ENCODE peak calls at places on chromosomes 6 and 20, in nine cellular contexts. A, U, V, B, G, O, I, Z and M are unnamed samples.

GRCh38 chr20:23225407-23226060 is 125.1 kb upstream of the NXT1 start:
- DNase-seq in U (peak; percentile 100), B (no peak), G (peak; percentile 76), Z (no peak), V (peak; percentile 97), I (peak; percentile 45), A (no peak), O (peak; percentile 95), M (no peak)

GRCh38 chr6:120938876-120939231 is 395.4 kb downstream of the TBC1D32 start:
- DNase-seq in U (peak; percentile 29), I (no peak), B (no peak), O (no peak), G (no peak), Z (no peak), V (no peak), A (no peak), M (peak; percentile 43)

GRCh38 chr6:57278570-57278969 is 38.9 kb upstream of the PRIM2 start:
- DNase-seq in G (no peak), I (no peak), A (no peak), B (no peak), U (no peak), Z (no peak), O (no peak), V (no peak), M (no peak)

GRCh38 chr20:15784020-15784419 is 789.2 kb downstream of the KIF16B start:
- DNase-seq in A (no peak), O (no peak), Z (no peak), V (no peak), G (no peak), I (no peak), B (no peak), U (no peak), M (no peak)

GRCh38 chr6:79797912-79798311 is 149.4 kb downstream of the ELOVL4 start:
- DNase-seq in I (no peak), U (no peak), A (no peak), Z (no peak), G (no peak), O (no peak), V (no peak), B (no peak), M (no peak)

GRCh38 chr6:38168699-38169098 is 349.2 kb downstream of the ZFAND3 start:
- DNase-seq in O (no peak), B (no peak), I (no peak), A (no peak), Z (no peak), V (no peak), U (no peak), G (no peak), M (no peak)

GRCh38 chr20:40283689-40284088 is 405.3 kb downstream of the MAFB start:
- DNase-seq in G (no peak), Z (no peak), I (no peak), V (no peak), A (no peak), B (no peak), O (no peak), U (no peak), M (no peak)

GRCh38 chr6:73579851-73580246 is 59.0 kb upstream of the EEF1A1 start:
- DNase-seq in A (no peak), G (peak; percentile 44), U (peak; percentile 74), O (peak; percentile 94), Z (no peak), V (peak; percentile 93), I (peak; percentile 28), B (peak; percentile 75), M (no peak)

GRCh38 chr20:16048881-16049280 is 524.4 kb downstream of the KIF16B start:
- DNase-seq in V (no peak), G (no peak), Z (no peak), B (no peak), U (no peak), O (no peak), A (no peak), I (no peak), M (no peak)

GRCh38 chr6:3204921-3205320 is 22.5 kb downstream of the TUBB2B start:
- DNase-seq in I (no peak), O (no peak), G (no peak), Z (no peak), B (no peak), V (no peak), U (no peak), A (no peak), M (no peak)

GRCh38 chr20:56820984-56821383 is 191.9 kb downstream of the TFAP2C start:
- DNase-seq in Z (no peak), G (no peak), O (no peak), I (no peak), B (no peak), U (no peak), V (no peak), A (no peak), M (no peak)

GRCh38 chr20:4225778-4226177 is 210.4 kb upstream of the RNF24 start:
- DNase-seq in U (no peak), A (no peak), O (peak; percentile 97), V (peak; percentile 90), Z (no peak), I (no peak), B (no peak), G (no peak), M (no peak)

GRCh38 chr20:4226330-4227084 is 211.1 kb upstream of the RNF24 start:
- DNase-seq in G (no peak), Z (no peak), U (no peak), A (no peak), O (no peak), I (no peak), B (no peak), V (no peak), M (no peak)

GRCh38 chr20:4229415-4229814 is 214.1 kb upstream of the RNF24 start:
- DNase-seq in G (no peak), Z (no peak), A (no peak), U (no peak), O (no peak), B (no peak), V (no peak), I (no peak), M (no peak)

GRCh38 chr20:4230185-4230584 is 214.8 kb upstream of the RNF24 start:
- DNase-seq in G (no peak), B (no peak), Z (no peak), V (no peak), A (no peak), O (no peak), I (no peak), U (no peak), M (no peak)

DNA sequence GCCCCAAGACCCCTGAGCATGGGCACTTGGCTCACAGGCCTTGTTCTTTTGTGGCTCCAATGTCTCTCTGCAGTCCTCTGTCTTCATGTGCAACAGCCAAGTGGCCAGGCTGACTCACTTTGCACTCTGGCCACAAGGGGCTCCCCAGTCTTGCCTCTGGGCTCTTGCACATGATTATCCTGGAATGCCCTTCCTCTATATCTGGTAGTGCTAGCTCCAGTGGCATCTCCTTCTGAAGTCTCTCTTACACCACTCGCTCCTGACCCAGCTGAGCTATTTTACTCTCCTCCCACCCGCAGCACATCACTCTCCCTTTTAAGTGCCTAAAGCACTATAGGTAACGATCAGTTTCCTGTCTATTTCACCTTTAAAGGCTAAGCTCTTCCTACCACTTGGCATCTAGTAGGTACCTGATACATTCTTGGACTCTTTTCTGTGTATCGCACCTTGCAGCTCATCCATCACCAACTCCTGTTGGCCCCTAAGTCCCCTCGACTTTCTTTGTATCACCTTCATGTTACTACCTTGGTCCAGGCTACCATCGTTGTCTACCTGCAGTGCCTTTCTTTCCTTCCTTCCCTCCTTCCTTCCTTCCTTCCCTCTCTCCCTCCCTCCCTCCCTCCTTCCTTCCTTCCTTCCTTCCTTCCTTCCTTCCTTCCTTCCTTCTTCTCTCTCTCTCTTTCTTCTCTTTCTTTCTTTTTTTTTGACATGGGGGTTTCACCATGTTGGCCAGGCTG is 211.9 kb upstream of the RNF24 start:
- DNase-seq in B (no peak), V (peak; percentile 57), O (peak; percentile 76), G (no peak), U (peak; percentile 63), Z (no peak), I (no peak), A (no peak), M (no peak)
- TF ChIP-seq CTCF in B (no peak), V (peak; percentile 52), O (peak; percentile 64), G (no peak), U (peak; percentile 76), Z (peak; percentile 48), I (no peak), A (peak; percentile 61), M (peak; percentile 68)

DNA sequence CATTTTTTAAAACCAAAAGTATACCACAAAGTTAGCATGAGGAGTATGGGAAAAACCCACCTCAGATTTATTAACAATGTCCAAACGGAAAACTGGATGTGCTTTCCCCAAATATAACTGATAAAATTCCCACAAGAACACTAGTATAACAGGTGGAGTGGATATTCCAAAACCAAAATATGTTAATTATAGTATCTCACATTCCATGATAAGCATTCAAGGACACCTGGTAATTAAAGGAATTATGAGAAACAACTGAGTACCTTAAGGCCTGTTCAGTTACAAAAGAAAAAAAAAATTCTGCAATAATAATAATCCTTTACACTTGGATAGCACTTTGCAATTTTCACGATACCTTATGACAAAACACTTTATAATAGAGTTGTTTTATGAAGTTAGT is 1.9 kb downstream of the CDK19 start:
- DNase-seq in A (no peak), O (no peak), U (no peak), V (no peak), G (no peak), B (no peak), Z (no peak), I (no peak), M (no peak)
- H3K4me3 ChIP-seq in A (peak overlapping the region; percentile 96), O (no peak overlapping the region), U (peak overlapping the region; percentile 73), V (no peak overlapping the region), G (no peak overlapping the region), B (no peak overlapping the region), Z (no peak overlapping the region), I (peak overlapping the region; percentile 74), M (peak overlapping the region; percentile 86)

GRCh38 chr20:18712877-18713276 is 100.7 kb upstream of the SCP2D1 start:
- DNase-seq in I (no peak), G (no peak), O (no peak), U (no peak), B (no peak), A (no peak), Z (no peak), V (no peak), M (no peak)
- TF ChIP-seq CTCF in I (no peak), G (no peak), O (peak; percentile 37), U (no peak), B (no peak), A (no peak), Z (no peak), V (no peak), M (no peak)

DNA sequence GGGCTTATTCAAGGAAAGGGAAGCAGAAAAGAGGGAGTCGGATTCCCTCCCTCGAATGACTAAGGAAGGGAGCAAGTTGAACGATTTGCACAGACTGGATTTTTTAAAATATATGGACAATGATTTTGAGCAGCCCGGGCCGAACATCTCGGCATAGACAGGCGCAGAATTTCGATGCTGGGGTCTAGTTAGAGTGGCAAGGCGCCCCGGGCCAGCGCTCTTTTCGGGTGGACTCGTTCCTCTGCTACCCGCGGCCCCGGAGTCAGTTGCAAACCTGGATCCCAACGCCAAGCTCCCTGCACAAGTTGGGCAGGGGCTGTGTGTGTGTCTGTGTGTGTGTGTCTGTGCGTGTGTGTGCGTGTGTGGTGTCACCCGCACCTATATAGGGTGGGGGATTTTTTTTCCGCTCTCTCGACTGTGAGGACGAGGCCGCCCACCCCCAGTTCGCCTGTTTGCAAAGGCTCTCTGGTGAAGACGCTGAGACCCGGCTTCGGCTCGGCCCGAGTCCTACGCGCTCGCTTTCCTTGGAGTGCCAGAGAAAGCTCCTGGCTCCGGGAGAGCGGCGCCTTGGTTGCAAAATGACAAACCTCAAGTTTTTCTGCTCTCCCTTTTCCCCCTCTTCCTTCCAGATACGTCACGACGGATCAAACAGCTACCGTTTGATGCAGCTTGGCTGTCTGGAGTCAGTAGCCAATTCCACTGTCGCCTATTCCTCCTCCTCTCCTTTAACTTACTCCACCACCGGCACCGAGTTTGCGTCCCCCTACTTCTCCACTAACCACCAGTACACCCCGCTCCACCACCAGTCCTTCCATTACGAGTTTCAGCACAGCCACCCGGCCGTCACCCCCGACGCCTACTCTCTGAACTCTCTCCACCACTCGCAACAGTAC is 1.4 kb downstream of the TFAP2D start:
- DNase-seq in O (no peak), U (no peak), B (no peak), V (no peak), Z (no peak), A (peak; percentile 3), I (no peak), G (no peak), M (no peak)
- H3K4me3 ChIP-seq in O (no peak overlapping the region), U (no peak overlapping the region), B (no peak overlapping the region), V (no peak overlapping the region), Z (no peak overlapping the region), A (no peak overlapping the region), I (no peak overlapping the region), G (no peak overlapping the region), M (no peak overlapping the region)